ENCODE peak calls at places on chromosomes 1 and 21, in four cellular contexts. S is mesenchymal stem cell, B is IMR-90, D is mesendoderm. K is an unnamed sample. For H3K36me3, the result is how much of the 10 kb centered on the place peaks cover.

GRCh38 chr1:16048573-16049189 is 5.1 kb downstream of the CLCNKB start:
- DNase-seq in S (peak), B (no peak), D (peak), K (peak)

GRCh38 chr1:96842215-96842614 is 120.6 kb downstream of the PTBP2 start:
- DNase-seq in S (no peak), B (peak), D (no peak), K (no peak)

GRCh38 chr21:46100426-46100825 is 2.5 kb downstream of the COL6A2 start:
- DNase-seq in S (peak), B (peak), D (no peak), K (no peak)

GRCh38 chr1:31637915-31638673 is 6.6 kb downstream of the PEF1 start:
- DNase-seq in S (no peak), B (no peak), D (no peak), K (no peak)

GRCh38 chr1:115262886-115263285 is 75.2 kb downstream of the NGF start:
- DNase-seq in S (no peak), B (peak), D (no peak), K (no peak)

GRCh38 chr1:212010004-212010403 is 25.4 kb downstream of the INTS7 start:
- DNase-seq in S (peak), B (peak), D (no peak), K (no peak)

GRCh38 chr1:48470506-48470905 is 1.5 kb downstream of the SPATA6 start:
- DNase-seq in S (peak), B (no peak), D (peak), K (no peak)

GRCh38 chr1:151733126-151733525 is 11.8 kb downstream of the RIIAD1 start:
- DNase-seq in S (no peak), B (no peak), D (no peak), K (no peak)

GRCh38 chr1:234612352-234613127 is 2.6 kb upstream of the IRF2BP2 start:
- DNase-seq in S (peak), B (peak), D (peak), K (no peak)

GRCh38 chr1:64304744-64305143 is 101.3 kb downstream of the UBE2U start:
- DNase-seq in S (no peak), B (no peak), D (no peak), K (no peak)

GRCh38 chr1:188372821-188373220 is 1544.1 kb downstream of the PLA2G4A start:
- DNase-seq in S (no peak), B (no peak), D (no peak), K (no peak)

GRCh38 chr1:243596441-243597183 is 253.4 kb downstream of the AKT3 start:
- DNase-seq in S (peak), B (peak), D (no peak), K (no peak)

GRCh38 chr21:44816761-44817505 is 929 bp downstream of the SUMO3 start:
- DNase-seq in S (no peak), B (no peak), D (no peak), K (no peak)

GRCh38 chr1:3014041-3014440 is 7.2 kb upstream of the ACTRT2 start:
- DNase-seq in S (no peak), B (no peak), D (no peak), K (no peak)

GRCh38 chr1:16122916-16123315 is 33.0 kb downstream of the EPHA2 start:
- DNase-seq in S (peak), B (peak), D (no peak), K (no peak)

GRCh38 chr1:38029725-38030511 is 16.7 kb downstream of the POU3F1 start:
- DNase-seq in S (peak), B (peak), D (peak), K (no peak)

GRCh38 chr1:1554926-1555915 is 14.8 kb upstream of the TMEM240 start:
- DNase-seq in S (peak), B (peak), D (peak), K (peak)

GRCh38 chr1:29894311-29894710 is 658.0 kb downstream of the PTPRU start:
- DNase-seq in S (no peak), B (no peak), D (no peak), K (no peak)

GRCh38 chr1:119968068-119968492 is 71.8 kb upstream of the ADAM30 start:
- DNase-seq in S (peak), B (peak), D (peak), K (peak)

GRCh38 chr1:156295391-156295947 is at the start of gene GLMP:
- DNase-seq in S (peak), B (peak), D (peak), K (no peak)

GRCh38 chr1:10904396-10905358 is 107.8 kb upstream of the TARDBP start:
- DNase-seq in S (peak), B (no peak), D (no peak), K (no peak)

GRCh38 chr1:207304710-207305151 is 16.7 kb upstream of the CD55 start:
- DNase-seq in S (no peak), B (peak), D (no peak), K (no peak)

GRCh38 chr21:44734841-44735240 is 23.5 kb upstream of the TSPEAR start:
- DNase-seq in S (no peak), B (no peak), D (no peak), K (no peak)

GRCh38 chr1:164561461-164561860 is 2.5 kb downstream of the PBX1 start:
- DNase-seq in S (no peak), B (no peak), D (no peak), K (no peak)

GRCh38 chr1:157115429-157115838 is 15.8 kb upstream of the ETV3L start:
- DNase-seq in S (no peak), B (no peak), D (peak), K (no peak)

GRCh38 chr21:27061783-27062182 is 94.9 kb upstream of the ADAMTS5 start:
- DNase-seq in S (no peak), B (no peak), D (no peak), K (no peak)

GRCh38 chr1:84907095-84907827 is 14.3 kb upstream of the LPAR3 start:
- DNase-seq in S (peak), B (peak), D (peak), K (no peak)

GRCh38 chr1:22579541-22580155 is 16.4 kb downstream of the EPHA8 start:
- DNase-seq in S (no peak), B (no peak), D (no peak), K (no peak)

DNA sequence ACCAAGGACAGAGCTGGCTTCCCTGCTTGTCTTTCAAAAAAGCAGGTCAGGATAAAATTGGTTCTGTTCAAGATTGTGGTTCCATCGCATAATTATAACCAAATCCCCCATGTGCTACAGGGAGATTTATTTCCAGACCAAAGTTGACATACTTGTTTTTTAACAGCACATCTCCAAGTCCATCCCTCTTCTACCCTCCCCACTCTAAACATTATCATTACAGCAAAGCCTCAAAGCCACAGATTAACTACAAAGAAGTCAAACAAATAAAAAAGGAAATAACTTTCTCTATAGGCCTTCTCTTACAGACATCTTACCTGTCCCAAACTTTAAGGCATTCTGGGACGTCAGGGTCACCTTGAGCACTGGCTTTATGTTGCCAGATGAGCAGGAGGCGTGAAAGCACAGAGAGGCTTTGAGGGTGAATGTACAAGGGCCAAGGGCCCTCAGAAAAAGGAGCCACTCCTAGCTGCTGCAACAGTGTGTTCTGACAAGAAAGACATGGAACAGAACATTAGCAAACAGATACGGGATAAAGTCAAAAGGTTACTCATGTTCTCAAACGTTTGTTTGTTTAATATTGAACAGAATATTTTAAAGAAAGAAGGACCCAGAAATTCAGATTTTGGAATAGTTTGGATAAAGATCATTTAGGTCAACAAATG is 31.2 kb downstream of the UBR4 start:
- DNase-seq in S (no peak), B (no peak), D (no peak), K (no peak)
- H3K36me3 ChIP-seq in S (half or more), B (half or more), D (under half), K (under half)

GRCh38 chr1:159188375-159188788 is 16.3 kb upstream of the ACKR1 start:
- DNase-seq in S (peak), B (peak), D (peak), K (peak)
- H3K9ac ChIP-seq in S (peak), B (no peak), D (peak), K (no peak)

DNA sequence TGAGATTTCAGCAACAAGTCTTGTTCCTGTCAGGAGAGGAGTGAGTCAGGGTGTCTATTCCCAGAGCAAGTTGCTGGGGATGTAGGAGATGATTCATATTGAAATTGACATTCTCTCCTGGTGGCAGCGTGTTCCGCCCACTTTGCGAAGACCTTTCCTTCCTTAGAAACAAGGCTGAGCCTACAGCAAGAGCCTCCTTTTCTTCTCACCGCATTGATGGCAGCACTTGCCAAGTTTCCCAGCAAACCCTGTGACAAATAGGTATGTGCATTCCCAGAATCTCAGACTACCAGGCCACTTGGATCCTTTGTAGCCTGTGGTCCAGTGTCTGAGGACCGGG is 79.4 kb downstream of the MAN1C1 start:
- DNase-seq in S (peak), B (peak), D (peak), K (no peak)
- H3K18ac ChIP-seq in S (peak), B (peak), D (no peak), K (no peak)

GRCh38 chr21:33542640-33543504 is at the start of gene SON:
- DNase-seq in S (peak), B (peak), D (peak), K (peak)

GRCh38 chr21:33541756-33542639 is at the start of gene GART:
- DNase-seq in S (peak), B (peak), D (peak), K (peak)

GRCh38 chr21:33546076-33546475 is 3.2 kb downstream of the SON start:
- DNase-seq in S (no peak), B (no peak), D (no peak), K (no peak)

GRCh38 chr21:33543505-33544129 is 779 bp downstream of the SON start:
- DNase-seq in S (no peak), B (no peak), D (no peak), K (no peak)

GRCh38 chr21:33544451-33544850 is 1.6 kb downstream of the SON start:
- DNase-seq in S (no peak), B (no peak), D (no peak), K (no peak)
- H3K36me3 ChIP-seq in S (under half), B (under half), D (under half), K (under half)

GRCh38 chr1:20307026-20307425 is 16.4 kb downstream of the VWA5B1 start:
- DNase-seq in S (no peak), B (no peak), D (no peak), K (no peak)

GRCh38 chr1:20301463-20302092 is 10.9 kb downstream of the VWA5B1 start:
- DNase-seq in S (peak), B (peak), D (no peak), K (no peak)

DNA sequence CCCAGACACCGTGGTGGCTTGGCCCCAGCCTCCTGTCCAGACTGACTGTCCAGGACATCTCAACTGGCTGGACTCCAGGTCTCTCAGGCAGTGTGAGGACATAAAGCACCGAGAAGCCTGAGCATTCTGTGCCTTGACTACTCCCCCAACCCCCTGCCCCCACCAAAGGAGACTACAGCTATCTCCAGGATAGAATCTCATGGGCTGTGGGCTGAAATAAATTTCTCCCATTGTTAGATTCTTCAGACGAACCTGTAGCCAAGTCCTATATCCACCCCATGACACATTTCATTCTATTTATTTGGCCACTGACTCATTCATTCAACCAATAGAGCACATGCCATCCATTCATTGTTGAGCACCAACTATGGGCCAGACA is 11.4 kb downstream of the VWA5B1 start:
- DNase-seq in S (no peak), B (peak), D (no peak), K (no peak)
- H3K9ac ChIP-seq in S (no peak), B (no peak), D (no peak), K (no peak)

DNA sequence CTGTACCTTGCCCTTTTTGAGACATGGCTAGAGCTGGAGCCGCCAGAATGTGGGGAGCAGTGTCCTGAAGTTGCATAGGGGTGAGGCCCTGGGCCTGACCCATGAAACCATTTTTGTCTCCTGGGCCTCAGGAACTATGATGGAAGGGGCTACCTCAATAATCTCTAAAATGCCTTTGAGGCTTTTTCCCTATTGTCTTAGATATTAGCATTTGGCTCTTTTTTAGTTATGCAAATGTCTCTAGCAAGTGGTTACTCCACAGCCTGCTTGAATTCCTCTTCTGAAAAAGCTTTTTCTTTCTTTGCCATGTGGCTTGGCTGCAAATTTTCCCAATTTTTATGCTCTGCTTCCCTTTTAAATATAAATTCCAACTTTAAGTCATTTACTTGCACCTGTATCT is 92.1 kb upstream of the ARTN start:
- DNase-seq in S (no peak), B (no peak), D (no peak), K (no peak)
- H3K18ac ChIP-seq in S (no peak), B (no peak), D (peak), K (no peak)

GRCh38 chr1:26734501-26735058 is 38.8 kb downstream of the ARID1A start:
- DNase-seq in S (no peak), B (no peak), D (no peak), K (no peak)
- H3K36me3 ChIP-seq in S (half or more), B (half or more), D (under half), K (half or more)

GRCh38 chr1:28812669-28813468 is 899 bp downstream of the OPRD1 start:
- DNase-seq in S (no peak), B (no peak), D (no peak), K (no peak)

GRCh38 chr1:28811766-28812668 is at the start of gene OPRD1:
- DNase-seq in S (no peak), B (no peak), D (peak), K (no peak)

GRCh38 chr1:28813931-28814465 is 2.0 kb downstream of the OPRD1 start:
- DNase-seq in S (no peak), B (no peak), D (no peak), K (no peak)

GRCh38 chr1:28807986-28808385 is 4.0 kb upstream of the OPRD1 start:
- DNase-seq in S (no peak), B (no peak), D (no peak), K (no peak)

GRCh38 chr1:28811369-28811765 is 603 bp upstream of the OPRD1 start:
- DNase-seq in S (no peak), B (no peak), D (no peak), K (no peak)
- H3K9ac ChIP-seq in S (no peak), B (no peak), D (no peak), K (no peak)

GRCh38 chr1:225999912-226000337 is 782 bp upstream of the SDE2 start:
- DNase-seq in S (peak), B (peak), D (peak), K (no peak)
- H3K18ac ChIP-seq in S (peak), B (peak), D (peak), K (peak)